ENCODE peak calls at places on chromosomes 3 and 15, in five cellular contexts. Z is cardiac muscle cell; Y is CD4-positive, CD25-positive, alpha-beta regulatory T cell; G is right atrium auricular region; L is mesenchymal stem cell. O is an unnamed sample.

GRCh38 chr3:124762612-124763011 is 32.4 kb downstream of the UMPS start:
- DNase-seq in L (no peak), Z (no peak), Y (no peak), G (no peak), O (no peak)

GRCh38 chr3:70824785-70825184 is 512.3 kb upstream of the MDFIC2 start:
- DNase-seq in Y (no peak), Z (peak; percentile 61), G (no peak), L (peak; percentile 38), O (no peak)

GRCh38 chr3:147613710-147614109 is 204.5 kb downstream of the ZIC1 start:
- DNase-seq in G (no peak), Z (no peak), Y (no peak), L (no peak), O (no peak)

GRCh38 chr15:83449928-83450501 is 2.9 kb downstream of the SH3GL3 start:
- DNase-seq in Z (peak; percentile 57), L (no peak), Y (no peak), G (no peak), O (no peak)

GRCh38 chr3:125024817-125025216 is 31.0 kb downstream of the HEG1 start:
- DNase-seq in L (no peak), Y (no peak), Z (no peak), G (no peak), O (no peak)

GRCh38 chr3:170712798-170713197 is 126.9 kb upstream of the SLC7A14 start:
- DNase-seq in L (no peak), Y (no peak), G (no peak), Z (no peak), O (no peak)

GRCh38 chr15:39887832-39888231 is 32.2 kb downstream of the GPR176 start:
- DNase-seq in L (peak; percentile 69), Z (peak; percentile 50), G (no peak), Y (peak; percentile 33), O (no peak)

GRCh38 chr3:52250122-52250521 is 4.6 kb downstream of the PPM1M start:
- DNase-seq in Y (no peak), L (no peak), Z (no peak), G (peak; percentile 48), O (no peak)

GRCh38 chr3:178289544-178290160 is 246.6 kb upstream of the KCNMB2 start:
- DNase-seq in L (peak; percentile 38), Y (no peak), Z (peak; percentile 80), G (no peak), O (no peak)

GRCh38 chr15:34055868-34056595 is 17.0 kb upstream of the AVEN start:
- DNase-seq in L (peak; percentile 50), Y (no peak), Z (peak; percentile 94), G (no peak), O (no peak)

GRCh38 chr3:162973518-162973917 is 1476.9 kb downstream of the OTOL1 start:
- DNase-seq in G (no peak), Y (no peak), L (no peak), Z (no peak), O (no peak)

GRCh38 chr3:173875790-173876189 is 478.2 kb downstream of the NLGN1 start:
- DNase-seq in Y (no peak), G (no peak), Z (no peak), L (no peak), O (no peak)

GRCh38 chr3:71304684-71305083 is 278.8 kb downstream of the FOXP1 start:
- DNase-seq in G (no peak), Z (peak; percentile 77), Y (peak; percentile 74), L (peak; percentile 54), O (no peak)

GRCh38 chr15:41116872-41117242 is 777 bp upstream of the INO80 start:
- DNase-seq in Z (no peak), G (no peak), L (no peak), Y (no peak), O (peak; percentile 9)

GRCh38 chr3:21500834-21501233 is 250.2 kb downstream of the ZNF385D start:
- DNase-seq in Z (no peak), G (no peak), Y (no peak), L (no peak), O (no peak)

GRCh38 chr15:85044251-85044853 is 62.7 kb downstream of the PDE8A start:
- DNase-seq in Y (peak; percentile 55), Z (peak; percentile 80), L (peak; percentile 80), G (no peak), O (no peak)

GRCh38 chr3:36700537-36701248 is 63.7 kb downstream of the DCLK3 start:
- DNase-seq in Y (peak; percentile 43), G (no peak), L (peak; percentile 71), Z (peak; percentile 86), O (no peak)

GRCh38 chr3:61936344-61936937 is 375.1 kb downstream of the PTPRG start:
- DNase-seq in G (no peak), Z (peak; percentile 50), Y (peak; percentile 11), L (peak; percentile 27), O (no peak)

GRCh38 chr3:187261541-187261969 is 30.0 kb downstream of the MASP1 start:
- DNase-seq in L (peak; percentile 45), Z (peak; percentile 46), G (no peak), Y (no peak), O (no peak)

GRCh38 chr3:52742418-52743041 is 28.2 kb downstream of the NEK4 start:
- DNase-seq in Z (peak; percentile 59), L (peak; percentile 49), Y (peak; percentile 56), G (no peak), O (no peak)

GRCh38 chr15:85583404-85584390 is 203.3 kb downstream of the AKAP13 start:
- DNase-seq in Y (peak; percentile 27), G (peak; percentile 90), Z (peak; percentile 82), L (peak; percentile 75), O (peak; percentile 73)

GRCh38 chr3:113436794-113437193 is 4.5 kb downstream of the CFAP44 start:
- DNase-seq in G (no peak), L (peak; percentile 25), Y (peak; percentile 17), Z (peak; percentile 26), O (no peak)

GRCh38 chr3:132650153-132650552 is 9.5 kb downstream of the ACAD11 start:
- DNase-seq in G (no peak), Z (no peak), L (no peak), Y (no peak), O (no peak)

GRCh38 chr3:125129512-125129962 is 73.7 kb upstream of the HEG1 start:
- DNase-seq in L (peak; percentile 99), Y (no peak), G (no peak), Z (peak; percentile 96), O (no peak)

GRCh38 chr15:99683000-99683670 is 50.1 kb downstream of the LYSMD4 start:
- DNase-seq in G (no peak), L (peak; percentile 45), Y (peak; percentile 85), Z (peak; percentile 58), O (no peak)

GRCh38 chr3:136817448-136817847 is 1.5 kb upstream of the SLC35G2 start:
- DNase-seq in L (peak; percentile 80), Y (no peak), Z (no peak), G (no peak), O (no peak)

GRCh38 chr3:132134611-132135010 is 99.8 kb upstream of the CPNE4 start:
- DNase-seq in G (no peak), Y (no peak), L (peak; percentile 29), Z (peak; percentile 82), O (no peak)

GRCh38 chr3:28799084-28799483 is 450.5 kb upstream of the AZI2 start:
- DNase-seq in L (no peak), G (no peak), Y (no peak), Z (peak; percentile 25), O (no peak)

GRCh38 chr3:51967384-51968174 is at the start of gene PCBP4:
- DNase-seq in Y (peak; percentile 35), Z (peak; percentile 51), G (peak; percentile 80), L (peak; percentile 54), O (no peak)

GRCh38 chr3:72255736-72256559 is 471.0 kb upstream of the PROK2 start:
- DNase-seq in L (peak; percentile 40), G (no peak), Y (peak; percentile 85), Z (peak; percentile 41), O (no peak)

GRCh38 chr15:62841891-62842559 is 200.5 kb upstream of the TPM1 start:
- DNase-seq in Y (no peak), Z (no peak), L (no peak), G (no peak), O (no peak)

GRCh38 chr3:123149525-123149924 is 52.2 kb upstream of the SEC22A start:
- DNase-seq in G (no peak), Z (no peak), Y (no peak), L (no peak), O (no peak)

GRCh38 chr3:123150449-123150954 is 51.2 kb upstream of the SEC22A start:
- DNase-seq in Y (no peak), Z (no peak), L (no peak), G (peak; percentile 38), O (no peak)

GRCh38 chr3:123147754-123148535 is 53.8 kb upstream of the SEC22A start:
- DNase-seq in Z (no peak), L (no peak), Y (no peak), G (no peak), O (no peak)

GRCh38 chr3:123151251-123151705 is 50.5 kb upstream of the SEC22A start:
- DNase-seq in L (no peak), G (peak; percentile 36), Y (no peak), Z (no peak), O (no peak)

GRCh38 chr3:123148772-123149171 is 53.0 kb upstream of the SEC22A start:
- DNase-seq in Y (no peak), G (no peak), L (no peak), Z (no peak), O (no peak)
- H3K36me3 ChIP-seq in Y (no peaks in the 10 kb centered on the region), G (peaks cover 59% of the 10 kb centered on the region), L (peaks cover 65% of the 10 kb centered on the region), Z (no peaks in the 10 kb centered on the region), O (peaks cover 7% of the 10 kb centered on the region)

GRCh38 chr3:119405315-119405714 is 58.1 kb downstream of the TMEM39A start:
- DNase-seq in L (no peak), Z (no peak), Y (no peak), G (no peak), O (no peak)
- H3K36me3 ChIP-seq in L (peaks cover 20% of the 10 kb centered on the region), Z (peaks cover 61% of the 10 kb centered on the region), Y (peaks cover 28% of the 10 kb centered on the region), G (peaks cover 32% of the 10 kb centered on the region), O (peaks cover 7% of the 10 kb centered on the region)

DNA sequence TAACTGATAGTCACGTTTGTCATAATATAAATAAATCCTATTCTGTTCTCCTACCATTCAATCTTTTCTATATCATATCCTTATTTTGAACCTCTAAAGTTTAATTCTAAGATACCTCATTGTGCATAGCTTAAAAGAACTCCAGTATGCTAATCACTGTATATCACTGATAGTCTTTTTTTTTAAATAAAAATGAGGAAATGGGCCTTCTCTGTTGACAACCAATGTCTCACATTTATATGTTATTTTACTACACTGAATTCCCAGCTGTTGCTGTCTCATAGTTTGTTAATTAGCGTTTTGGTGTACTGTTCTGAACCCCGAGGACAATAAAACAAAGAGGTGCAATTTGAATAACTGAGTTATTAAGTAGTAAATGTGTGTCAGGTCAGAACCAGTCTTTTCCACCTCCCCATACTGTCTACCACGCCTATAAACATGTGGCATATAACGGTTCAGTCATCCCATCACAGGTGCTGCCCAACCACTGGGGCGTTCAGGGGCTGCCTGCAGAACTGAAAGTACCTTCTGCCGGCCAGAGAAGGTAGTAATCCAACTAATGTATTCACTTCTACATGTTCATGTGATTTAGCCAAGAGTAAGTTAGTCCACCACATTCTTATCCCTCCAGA is 14.9 kb downstream of the CBLB start:
- DNase-seq in Y (no peak), Z (no peak), L (no peak), G (no peak), O (peak; percentile 49)
- H3K36me3 ChIP-seq in Y (peaks cover 55% of the 10 kb centered on the region), Z (peaks cover 13% of the 10 kb centered on the region), L (no peaks in the 10 kb centered on the region), G (peaks cover 43% of the 10 kb centered on the region), O (peaks cover 2% of the 10 kb centered on the region)

DNA sequence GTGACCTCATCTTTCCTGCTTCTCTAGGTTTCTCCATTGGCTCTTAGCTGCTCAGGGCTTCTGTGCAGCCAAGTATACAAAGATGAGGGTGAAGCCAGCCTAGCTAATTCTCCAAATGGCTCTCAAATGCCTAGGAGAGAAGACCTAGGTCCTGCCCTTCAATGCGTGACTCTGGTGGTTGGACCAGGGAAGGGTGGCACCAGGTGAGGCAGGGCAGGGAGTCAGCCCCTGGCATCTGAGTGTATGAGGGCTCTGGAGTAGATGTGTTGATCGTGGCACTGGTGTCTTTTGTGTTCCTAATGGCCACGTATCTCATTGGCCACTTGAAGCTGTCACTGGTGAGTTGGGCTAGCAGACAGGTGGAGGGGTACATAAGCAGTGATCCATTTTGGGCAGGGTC is 59.8 kb downstream of the PDIA5 start:
- DNase-seq in Z (no peak), G (no peak), L (no peak), Y (no peak), O (no peak)
- H3K36me3 ChIP-seq in Z (no peaks in the 10 kb centered on the region), G (peaks cover 60% of the 10 kb centered on the region), L (peaks cover 52% of the 10 kb centered on the region), Y (no peaks in the 10 kb centered on the region), O (peaks cover 23% of the 10 kb centered on the region)

O was measured in GM06990.